ENCODE peak calls at places on chromosomes 5 and 9, in four cellular contexts. One of them, this sample, is unnamed.
A peak's percentile ranks its signal among the peaks of the same experiment; 100 is the strongest.

GRCh38 chr5:141753971-141754713 is 72.1 kb upstream of the ARAP3 start:
- DNase-seq in GM12878: no peak
- DNase-seq in K562: peak; percentile 76
- DNase-seq in HepG2: no peak
- DNase-seq in this sample: peak; percentile 34

GRCh38 chr5:154296525-154297159 is 106.1 kb downstream of the GALNT10 start:
- DNase-seq in GM12878: no peak
- DNase-seq in K562: no peak
- DNase-seq in HepG2: no peak
- DNase-seq in this sample: peak; percentile 74

GRCh38 chr5:53337827-53338226 is 142.6 kb upstream of the FST start:
- DNase-seq in GM12878: no peak
- DNase-seq in K562: no peak
- DNase-seq in HepG2: no peak
- DNase-seq in this sample: no peak

GRCh38 chr9:26939934-26940711 is 6.9 kb downstream of the PLAA start:
- DNase-seq in GM12878: no peak
- DNase-seq in K562: no peak
- DNase-seq in HepG2: no peak
- DNase-seq in this sample: no peak

GRCh38 chr9:72583370-72583769 is 62.0 kb downstream of the TMC1 start:
- DNase-seq in GM12878: no peak
- DNase-seq in K562: no peak
- DNase-seq in HepG2: no peak
- DNase-seq in this sample: no peak

GRCh38 chr9:87615547-87616148 is 110.3 kb upstream of the CTSL start:
- DNase-seq in GM12878: no peak
- DNase-seq in K562: no peak
- DNase-seq in HepG2: no peak
- DNase-seq in this sample: no peak

GRCh38 chr5:171498166-171498565 is 78.7 kb downstream of the FGF18 start:
- DNase-seq in GM12878: no peak
- DNase-seq in K562: no peak
- DNase-seq in HepG2: no peak
- DNase-seq in this sample: no peak

GRCh38 chr5:132674671-132675506 is 1.1 kb downstream of the IL4 start:
- DNase-seq in GM12878: peak; percentile 93
- DNase-seq in K562: no peak
- DNase-seq in HepG2: peak; percentile 24
- DNase-seq in this sample: peak; percentile 45

GRCh38 chr9:93452710-93453046 is 703 bp downstream of the FAM120AOS start:
- DNase-seq in GM12878: no peak
- DNase-seq in K562: no peak
- DNase-seq in HepG2: no peak
- DNase-seq in this sample: no peak

GRCh38 chr5:76808142-76808691 is 10.6 kb upstream of the F2RL1 start:
- DNase-seq in GM12878: no peak
- DNase-seq in K562: no peak
- DNase-seq in HepG2: no peak
- DNase-seq in this sample: no peak

GRCh38 chr5:179217956-179218355 is 127.3 kb downstream of the ADAMTS2 start:
- DNase-seq in GM12878: no peak
- DNase-seq in K562: no peak
- DNase-seq in HepG2: no peak
- DNase-seq in this sample: no peak

GRCh38 chr9:91207481-91207888 is 154.2 kb downstream of the AUH start:
- DNase-seq in GM12878: no peak
- DNase-seq in K562: no peak
- DNase-seq in HepG2: peak; percentile 87
- DNase-seq in this sample: no peak

GRCh38 chr5:80186634-80187033 is 69.2 kb downstream of the SERINC5 start:
- DNase-seq in GM12878: no peak
- DNase-seq in K562: no peak
- DNase-seq in HepG2: no peak
- DNase-seq in this sample: no peak

GRCh38 chr5:131305906-131306305 is 42.1 kb downstream of the CDC42SE2 start:
- DNase-seq in GM12878: no peak
- DNase-seq in K562: no peak
- DNase-seq in HepG2: no peak
- DNase-seq in this sample: no peak

GRCh38 chr5:111734013-111734412 is 23.0 kb downstream of the NREP start:
- DNase-seq in GM12878: no peak
- DNase-seq in K562: no peak
- DNase-seq in HepG2: no peak
- DNase-seq in this sample: no peak

GRCh38 chr5:6631441-6631840 is 1.4 kb downstream of the NSUN2 start:
- DNase-seq in GM12878: no peak
- DNase-seq in K562: no peak
- DNase-seq in HepG2: no peak
- DNase-seq in this sample: no peak

GRCh38 chr9:12775963-12776774 is 1.3 kb downstream of the LURAP1L start:
- DNase-seq in GM12878: no peak
- DNase-seq in K562: peak; percentile 10
- DNase-seq in HepG2: peak; percentile 88
- DNase-seq in this sample: peak; percentile 93

DNA sequence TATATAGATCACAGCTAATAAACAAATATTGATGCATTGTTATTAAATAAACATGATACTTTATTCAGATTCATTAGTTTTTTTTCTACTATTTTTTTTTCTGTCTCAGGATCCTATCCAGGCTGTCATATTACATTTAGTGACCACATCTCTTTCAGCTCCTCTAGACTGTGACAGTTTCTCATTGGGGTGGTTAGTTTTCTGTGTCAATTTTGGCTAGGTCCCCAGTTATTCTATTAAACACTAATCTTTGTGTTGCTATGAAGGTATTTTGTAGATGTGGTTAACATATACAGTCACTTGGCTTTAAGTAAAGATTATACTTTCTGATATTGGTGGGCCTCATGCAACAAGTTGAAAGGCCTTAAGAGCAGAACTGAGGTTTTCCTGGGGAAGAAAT is 563.0 kb downstream of the LRRC70 start:
- DNase-seq in GM12878: no peak
- DNase-seq in K562: no peak
- DNase-seq in HepG2: no peak
- DNase-seq in this sample: no peak
- TF ChIP-seq CEBPB in GM12878: no peak
- TF ChIP-seq CEBPB in K562: no peak
- TF ChIP-seq CEBPB in HepG2: no peak
- TF ChIP-seq CEBPB in this sample: no peak

GRCh38 chr9:37381094-37381741 is 41.3 kb upstream of the GRHPR start:
- DNase-seq in GM12878: no peak
- DNase-seq in K562: no peak
- DNase-seq in HepG2: peak; percentile 56
- DNase-seq in this sample: no peak
- TF ChIP-seq POLR2AphosphoS2 in GM12878: no peak
- TF ChIP-seq POLR2AphosphoS2 in K562: no peak
- TF ChIP-seq POLR2AphosphoS2 in HepG2: no peak
- TF ChIP-seq POLR2AphosphoS2 in this sample: no peak

GRCh38 chr5:88142801-88143692 is 125.6 kb downstream of the TMEM161B start:
- DNase-seq in GM12878: no peak
- DNase-seq in K562: no peak
- DNase-seq in HepG2: no peak
- DNase-seq in this sample: no peak

GRCh38 chr5:88144219-88145040 is 124.2 kb downstream of the TMEM161B start:
- DNase-seq in GM12878: no peak
- DNase-seq in K562: no peak
- DNase-seq in HepG2: no peak
- DNase-seq in this sample: no peak

GRCh38 chr5:88145205-88145602 is 123.4 kb downstream of the TMEM161B start:
- DNase-seq in GM12878: no peak
- DNase-seq in K562: no peak
- DNase-seq in HepG2: no peak
- DNase-seq in this sample: no peak

GRCh38 chr5:88143693-88144218 is 124.9 kb downstream of the TMEM161B start:
- DNase-seq in GM12878: no peak
- DNase-seq in K562: no peak
- DNase-seq in HepG2: no peak
- DNase-seq in this sample: no peak

DNA sequence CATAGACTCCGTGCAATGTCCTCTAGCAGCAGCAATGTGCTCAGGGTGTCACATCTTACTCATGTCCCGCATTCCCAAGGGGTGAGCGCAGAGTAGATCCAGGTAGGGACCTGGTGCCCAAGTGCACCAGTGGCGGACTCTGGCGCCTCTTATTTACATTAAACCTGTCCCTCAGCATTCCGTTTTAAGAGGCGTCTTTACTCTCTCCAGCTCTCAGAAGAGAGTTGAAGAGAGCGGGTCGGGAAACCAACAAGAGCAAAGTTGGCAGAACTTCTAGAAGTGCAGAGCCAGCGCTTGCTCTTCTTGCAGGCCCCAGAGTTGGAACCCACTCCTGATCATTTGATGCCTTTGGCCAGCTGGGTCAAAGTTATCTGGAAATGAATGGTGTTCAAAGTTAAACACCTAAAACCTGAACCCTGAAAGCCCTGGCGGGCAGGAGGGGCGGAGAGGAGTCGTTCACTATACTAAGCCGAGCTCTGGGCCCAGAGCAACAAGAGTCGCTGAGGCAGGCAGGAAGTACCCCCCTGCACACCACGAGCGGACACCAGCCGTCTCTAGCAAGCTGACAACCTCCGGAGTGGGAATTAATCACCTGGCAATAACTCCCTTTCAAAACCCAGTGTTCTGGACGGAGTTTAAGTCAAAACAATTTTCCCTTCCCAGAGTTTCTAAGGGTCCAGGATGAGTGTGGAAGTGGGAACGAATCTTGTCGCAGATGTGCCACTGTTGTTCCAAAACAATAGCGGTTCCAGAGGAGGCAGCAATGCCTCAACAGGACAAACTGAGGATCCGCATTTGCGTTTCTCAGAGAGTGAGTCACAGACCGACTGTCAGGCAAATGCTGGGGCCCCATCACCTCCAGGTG is 122.8 kb downstream of the TMEM161B start:
- DNase-seq in GM12878: no peak
- DNase-seq in K562: no peak
- DNase-seq in HepG2: peak; percentile 14
- DNase-seq in this sample: no peak
- TF ChIP-seq EP300 in GM12878: no peak
- TF ChIP-seq EP300 in K562: no peak
- TF ChIP-seq EP300 in HepG2: no peak
- TF ChIP-seq EP300 in this sample: no peak

GRCh38 chr5:164688437-164688836 is 1183.0 kb downstream of the MAT2B start:
- DNase-seq in GM12878: no peak
- DNase-seq in K562: no peak
- DNase-seq in HepG2: no peak
- DNase-seq in this sample: no peak
- TF ChIP-seq CEBPB in GM12878: no peak
- TF ChIP-seq CEBPB in K562: no peak
- TF ChIP-seq CEBPB in HepG2: no peak
- TF ChIP-seq CEBPB in this sample: no peak

DNA sequence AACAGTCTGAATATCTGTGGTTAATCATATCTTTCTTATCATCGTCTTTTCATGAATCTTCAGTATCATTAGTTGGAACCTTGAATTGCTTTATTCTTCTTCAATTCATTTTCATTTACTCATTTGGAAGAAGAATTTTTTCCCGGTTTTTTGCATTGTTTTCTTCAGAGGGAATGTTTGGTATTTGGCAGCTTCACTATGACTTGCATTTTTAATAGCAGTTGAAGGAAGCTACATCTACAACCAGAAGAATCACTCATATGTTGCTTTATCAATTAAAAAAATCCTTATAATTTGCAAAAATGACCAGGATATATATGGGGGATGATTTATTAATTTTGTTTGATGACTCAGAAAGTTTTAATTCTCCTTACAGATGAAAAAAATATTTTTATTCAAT is 1398.2 kb upstream of the CDH6 start:
- DNase-seq in GM12878: no peak
- DNase-seq in K562: no peak
- DNase-seq in HepG2: no peak
- DNase-seq in this sample: peak; percentile 56
- TF ChIP-seq POLR2AphosphoS2 in GM12878: no peak
- TF ChIP-seq POLR2AphosphoS2 in K562: no peak
- TF ChIP-seq POLR2AphosphoS2 in HepG2: no peak
- TF ChIP-seq POLR2AphosphoS2 in this sample: no peak

DNA sequence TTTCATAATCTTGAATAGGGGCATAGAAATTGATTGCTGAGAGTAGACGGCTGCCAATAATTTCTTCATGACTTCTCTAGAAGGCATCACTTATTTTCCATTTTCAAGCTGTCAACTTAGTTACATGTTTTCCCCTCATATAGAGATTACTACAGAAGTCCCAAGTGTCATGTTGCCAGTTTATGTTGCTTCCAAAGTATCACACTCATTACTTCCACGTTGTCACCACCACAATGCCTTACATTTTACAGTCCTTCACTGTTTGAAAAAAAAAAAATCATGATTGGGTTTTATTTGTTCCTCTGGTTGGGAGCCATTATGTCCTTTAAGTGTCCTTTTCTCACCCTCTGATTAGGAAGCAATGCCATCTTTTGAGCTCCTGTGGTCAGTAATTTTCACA is 2144.6 kb upstream of the ACO1 start:
- DNase-seq in GM12878: no peak
- DNase-seq in K562: no peak
- DNase-seq in HepG2: no peak
- DNase-seq in this sample: no peak
- TF ChIP-seq EP300 in GM12878: no peak
- TF ChIP-seq EP300 in K562: no peak
- TF ChIP-seq EP300 in HepG2: no peak
- TF ChIP-seq EP300 in this sample: no peak

DNA sequence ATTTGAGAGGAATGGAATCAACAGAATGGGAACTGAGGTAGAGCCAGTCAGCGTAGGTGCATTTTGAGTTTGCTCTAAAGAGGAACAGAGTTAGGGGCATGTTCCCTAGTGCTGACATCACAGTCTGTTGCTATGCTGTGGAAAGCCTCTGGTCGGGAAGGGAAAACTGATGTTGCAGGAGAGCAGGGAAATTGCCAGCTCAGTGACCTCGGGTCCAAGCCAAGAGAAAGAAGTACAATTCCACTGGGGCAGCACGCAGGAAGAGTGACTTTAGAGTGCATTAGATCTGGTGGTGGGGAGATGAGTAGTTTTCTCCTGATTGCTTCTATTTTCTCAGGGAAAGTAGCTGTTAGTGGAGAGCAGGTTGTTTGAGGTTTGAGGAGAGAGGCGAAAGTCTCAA is 57.1 kb downstream of the ZNF618 start:
- DNase-seq in GM12878: no peak
- DNase-seq in K562: no peak
- DNase-seq in HepG2: no peak
- DNase-seq in this sample: no peak
- TF ChIP-seq CEBPB in GM12878: no peak
- TF ChIP-seq CEBPB in K562: no peak
- TF ChIP-seq CEBPB in HepG2: no peak
- TF ChIP-seq CEBPB in this sample: no peak

DNA sequence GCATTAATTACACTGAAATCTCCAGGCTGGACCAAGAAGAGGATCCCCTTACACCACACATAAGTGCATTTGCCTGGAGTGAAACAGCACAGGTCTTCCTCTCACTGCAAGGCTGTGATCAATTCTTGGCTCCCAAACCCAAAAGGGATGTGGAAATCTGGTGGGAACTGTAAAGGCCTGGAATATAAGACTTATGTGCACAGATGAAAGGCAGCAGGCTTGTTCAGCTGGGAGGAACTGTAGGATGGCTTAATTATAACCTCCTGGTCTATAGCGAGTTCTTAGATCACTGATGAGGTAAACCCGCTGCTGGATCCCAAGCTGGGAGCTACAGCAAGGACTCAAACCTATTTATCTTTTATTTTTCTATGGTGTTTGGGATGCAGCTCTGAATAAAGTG is 182.9 kb upstream of the TNC start:
- DNase-seq in GM12878: no peak
- DNase-seq in K562: no peak
- DNase-seq in HepG2: no peak
- DNase-seq in this sample: no peak
- TF ChIP-seq POLR2AphosphoS2 in GM12878: no peak
- TF ChIP-seq POLR2AphosphoS2 in K562: no peak
- TF ChIP-seq POLR2AphosphoS2 in HepG2: no peak
- TF ChIP-seq POLR2AphosphoS2 in this sample: no peak

This sample was measured in A549.